ENCODE peak calls at places on chromosomes 5 and 9, in ten cellular contexts. N is glutamatergic neuron, O is foreskin fibroblast, P is kidney, B is nephron progenitor cell, D is mucosa of descending colon, X is lower lobe of right lung, R is transverse colon, J is GM12865, K is HL-60. F is an unnamed sample.

GRCh38 chr5:143737073-143737472 is 74.9 kb upstream of the HMHB1 start:
- DNase-seq in O (no peak), J (no peak), N (no peak), K (no peak), D (no peak), B (no peak), X (no peak), R (no peak), P (no peak), F (no peak)

GRCh38 chr9:108394726-108395125 is 461.1 kb downstream of the ACTL7B start:
- DNase-seq in J (no peak), P (no peak), X (no peak), K (no peak), D (no peak), B (no peak), O (no peak), N (no peak), R (no peak), F (no peak)

GRCh38 chr9:136121801-136122200 is 3.1 kb upstream of the TMEM250 start:
- DNase-seq in N (no peak), R (no peak), P (no peak), D (no peak), K (no peak), J (no peak), O (no peak), B (no peak), X (no peak), F (no peak)

GRCh38 chr9:98692392-98692791 is 16.3 kb downstream of the GABBR2 start:
- DNase-seq in D (no peak), J (no peak), K (no peak), N (no peak), P (no peak), R (no peak), X (no peak), O (no peak), B (no peak), F (no peak)

GRCh38 chr9:33331411-33331891 is 41.1 kb downstream of the NFX1 start:
- DNase-seq in N (no peak), B (no peak), R (no peak), K (no peak), D (no peak), X (no peak), O (peak), J (no peak), P (no peak), F (no peak)

GRCh38 chr5:97383996-97384395 is 200.9 kb upstream of the RIOK2 start:
- DNase-seq in O (peak), R (no peak), D (no peak), J (no peak), X (no peak), N (no peak), K (no peak), B (no peak), P (no peak), F (no peak)

GRCh38 chr5:763397-763796 is 21.1 kb downstream of the ZDHHC11B start:
- DNase-seq in R (no peak), B (no peak), J (no peak), O (no peak), K (no peak), N (no peak), D (no peak), X (no peak), P (peak), F (no peak)

GRCh38 chr9:79166005-79166404 is 405.8 kb upstream of the TLE4 start:
- DNase-seq in B (no peak), K (no peak), N (no peak), J (no peak), O (peak), D (no peak), R (no peak), P (no peak), X (no peak), F (no peak)

GRCh38 chr5:54643679-54644078 is 126.1 kb downstream of the SNX18 start:
- DNase-seq in P (no peak), O (peak), X (no peak), R (no peak), D (no peak), J (no peak), B (no peak), K (no peak), N (no peak), F (no peak)

GRCh38 chr5:74336286-74336685 is 304.2 kb downstream of the ENC1 start:
- DNase-seq in R (no peak), D (no peak), B (peak), X (no peak), N (peak), K (no peak), P (no peak), O (peak), J (no peak), F (no peak)

GRCh38 chr9:16290169-16290568 is 580.3 kb downstream of the BNC2 start:
- DNase-seq in N (no peak), K (no peak), P (no peak), X (no peak), J (peak), B (no peak), D (no peak), R (no peak), O (no peak), F (no peak)

GRCh38 chr9:124259273-124260078 is 1.7 kb downstream of the NEK6 start:
- DNase-seq in D (peak), B (no peak), J (no peak), N (no peak), R (peak), O (peak), P (peak), K (no peak), X (peak), F (peak)

GRCh38 chr9:33374634-33375237 is 27.6 kb downstream of the AQP7 start:
- DNase-seq in O (peak), X (peak), P (no peak), B (peak), J (peak), D (peak), K (peak), R (peak), N (peak), F (no peak)

GRCh38 chr5:148474025-148474511 is 90.3 kb downstream of the FBXO38 start:
- DNase-seq in D (no peak), P (no peak), B (no peak), O (peak), K (no peak), N (no peak), R (no peak), X (no peak), J (no peak), F (no peak)

GRCh38 chr5:117357886-117358285 is 783.3 kb upstream of the SEMA6A start:
- DNase-seq in X (no peak), O (no peak), R (no peak), J (no peak), K (no peak), D (no peak), N (no peak), B (no peak), P (no peak), F (no peak)

GRCh38 chr9:116543731-116544400 is 143.2 kb upstream of the TRIM32 start:
- DNase-seq in N (no peak), R (no peak), D (no peak), O (peak), J (no peak), X (no peak), P (no peak), K (no peak), B (no peak), F (no peak)

GRCh38 chr5:39947657-39948056 is 522.9 kb upstream of the DAB2 start:
- DNase-seq in J (no peak), P (no peak), D (no peak), N (no peak), X (no peak), B (no peak), O (no peak), K (no peak), R (no peak), F (no peak)

GRCh38 chr9:95096381-95096780 is 221.1 kb downstream of the FANCC start:
- DNase-seq in P (peak), K (no peak), X (peak), B (no peak), O (no peak), R (no peak), D (no peak), J (no peak), N (no peak), F (no peak)

GRCh38 chr5:50963647-50964584 is 297.5 kb downstream of the PARP8 start:
- DNase-seq in N (peak), D (no peak), K (no peak), X (no peak), B (peak), R (no peak), J (no peak), O (peak), P (no peak), F (no peak)

GRCh38 chr9:117276444-117276843 is 138.4 kb downstream of the ASTN2 start:
- DNase-seq in O (no peak), N (no peak), P (no peak), K (no peak), J (no peak), D (no peak), B (no peak), R (no peak), X (no peak), F (no peak)

GRCh38 chr9:21690561-21690960 is 111.9 kb upstream of the MTAP start:
- DNase-seq in D (no peak), K (no peak), X (no peak), R (no peak), O (peak), N (no peak), B (no peak), J (no peak), P (no peak), F (no peak)

GRCh38 chr5:78648359-78649219 is at the start of gene LHFPL2:
- DNase-seq in J (peak), D (peak), B (peak), X (peak), R (peak), K (no peak), N (peak), O (peak), P (peak), F (peak)

GRCh38 chr9:21919377-21920362 is 74.5 kb downstream of the CDKN2A start:
- DNase-seq in K (no peak), N (no peak), D (peak), R (no peak), B (no peak), J (peak), P (no peak), X (no peak), O (peak), F (no peak)

GRCh38 chr9:38126730-38127129 is 57.7 kb upstream of the SHB start:
- DNase-seq in B (no peak), R (no peak), P (no peak), X (no peak), D (no peak), O (no peak), K (no peak), J (no peak), N (no peak), F (no peak)

GRCh38 chr9:108225371-108225905 is 630.3 kb downstream of the ACTL7B start:
- DNase-seq in D (no peak), R (no peak), B (no peak), J (no peak), O (peak), N (no peak), P (no peak), K (no peak), X (no peak), F (no peak)

GRCh38 chr5:100761192-100761591 is 141.9 kb downstream of the ST8SIA4 start:
- DNase-seq in R (no peak), B (no peak), K (no peak), P (no peak), X (no peak), D (no peak), O (no peak), J (no peak), N (no peak), F (no peak)

GRCh38 chr5:99020698-99021048 is 91.9 kb upstream of the CHD1 start:
- DNase-seq in R (no peak), K (no peak), P (no peak), D (peak), J (no peak), O (peak), N (no peak), X (no peak), B (no peak), F (no peak)

GRCh38 chr9:127444921-127445850 is 6.0 kb downstream of the RPL12 start:
- DNase-seq in J (peak), R (no peak), X (no peak), K (no peak), P (peak), D (no peak), B (no peak), N (no peak), O (peak), F (no peak)

GRCh38 chr5:146514575-146514974 is 1.4 kb downstream of the GPR151 start:
- DNase-seq in J (no peak), O (no peak), R (no peak), N (no peak), K (no peak), X (no peak), P (no peak), B (no peak), D (no peak), F (no peak)

GRCh38 chr5:72166070-72166979 is 59.0 kb downstream of the MAP1B start:
- DNase-seq in X (no peak), R (no peak), D (no peak), N (no peak), B (no peak), J (no peak), P (peak), O (peak), K (no peak), F (peak)

GRCh38 chr9:92952861-92953620 is 5.7 kb downstream of the FGD3 start:
- DNase-seq in D (no peak), X (no peak), K (no peak), R (no peak), O (no peak), J (no peak), P (no peak), B (no peak), N (no peak), F (no peak)

GRCh38 chr9:93256878-93257807 is 73.2 kb downstream of the WNK2 start:
- DNase-seq in P (peak), N (peak), X (peak), K (no peak), O (no peak), D (no peak), R (peak), J (no peak), B (no peak), F (peak)

GRCh38 chr5:139131062-139131856 is 66.9 kb downstream of the SIL1 start:
- DNase-seq in R (peak), P (peak), D (no peak), B (no peak), X (no peak), N (peak), K (no peak), O (peak), J (no peak), F (no peak)

GRCh38 chr5:133635051-133635450 is 22.7 kb upstream of the FSTL4 start:
- DNase-seq in O (peak), B (no peak), X (no peak), R (no peak), N (no peak), K (no peak), J (no peak), P (no peak), D (no peak), F (no peak)

GRCh38 chr5:16935271-16936149 is 578 bp downstream of the MYO10 start:
- DNase-seq in R (peak), P (peak), N (peak), O (peak), K (no peak), B (peak), J (peak), D (peak), X (peak), F (peak)

GRCh38 chr5:66807743-66808142 is 211.6 kb downstream of the MAST4 start:
- DNase-seq in B (no peak), P (no peak), R (peak), D (peak), K (no peak), N (no peak), O (peak), J (no peak), X (no peak), F (no peak)

DNA sequence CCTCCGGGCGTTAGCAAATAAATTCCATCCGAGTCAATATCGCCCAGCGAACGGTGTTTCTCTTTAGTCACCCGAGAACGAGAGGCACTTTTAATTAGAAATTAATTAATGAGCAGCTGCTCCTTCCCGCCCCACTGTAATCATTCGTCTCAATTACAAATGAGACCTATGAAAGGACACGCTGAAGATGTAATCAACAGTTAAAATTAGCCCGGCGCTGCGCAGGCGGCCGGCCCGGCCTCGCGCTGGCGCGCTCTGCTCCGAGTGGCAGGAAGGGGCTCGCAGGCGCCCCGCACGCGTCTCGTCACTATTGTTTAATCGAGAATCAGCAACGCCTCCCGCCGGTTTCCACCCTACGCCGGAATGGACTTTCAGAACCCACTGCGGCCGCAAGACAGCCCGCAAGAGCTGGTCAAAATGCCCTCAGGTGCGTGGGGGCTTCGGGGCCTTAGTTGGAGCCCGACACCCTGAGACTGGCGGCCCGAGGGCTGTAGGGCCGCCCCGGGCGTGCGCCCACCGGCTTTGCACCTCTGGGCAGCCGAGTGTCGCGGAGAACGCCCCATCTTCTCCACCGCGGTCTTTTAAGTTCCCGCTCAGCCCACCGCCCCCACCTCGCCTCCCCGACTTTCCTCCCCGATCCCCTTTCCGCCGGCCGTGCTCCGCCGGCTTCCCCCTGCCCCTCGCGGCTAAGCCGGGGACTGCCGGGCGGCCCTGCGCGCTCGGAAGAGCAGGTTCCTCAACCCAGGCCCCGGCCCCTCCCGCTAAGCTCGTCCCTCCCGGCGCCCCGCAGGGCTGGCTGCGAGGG is 597 bp upstream of the IRX4 start:
- DNase-seq in J (no peak), R (no peak), P (peak), O (no peak), N (peak), X (peak), D (no peak), B (peak), K (no peak), F (no peak)
- TF ChIP-seq CTCF in J (no peak), R (no peak), P (no peak), O (no peak), N (peak), X (no peak), D (no peak), B (no peak), K (no peak), F (no peak)

DNA sequence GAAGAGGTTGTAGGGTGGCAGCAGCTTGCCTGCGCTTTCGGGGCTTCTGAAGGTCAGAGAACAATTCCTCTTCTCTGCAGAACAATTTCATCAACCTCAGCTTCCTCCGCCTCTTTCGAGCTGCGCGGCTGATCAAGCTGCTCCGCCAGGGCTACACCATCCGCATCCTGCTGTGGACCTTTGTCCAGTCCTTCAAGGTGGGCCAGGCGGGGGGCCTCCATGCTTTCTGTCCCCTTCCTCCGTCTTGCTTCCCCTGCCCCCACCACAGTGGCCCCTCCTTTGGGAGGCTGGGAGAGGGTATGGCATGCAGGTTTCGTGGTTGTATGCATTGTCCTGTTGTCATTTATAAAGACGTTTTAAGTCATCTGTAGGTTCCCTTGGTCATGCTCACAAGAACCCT is 195.8 kb downstream of the CACNA1B start:
- DNase-seq in O (no peak), R (no peak), X (no peak), J (no peak), K (no peak), N (no peak), B (no peak), D (no peak), P (peak), F (peak)
- TF ChIP-seq CTCF in O (no peak), R (no peak), X (no peak), J (no peak), K (no peak), N (no peak), B (no peak), D (no peak), P (no peak), F (no peak)

GRCh38 chr9:121807069-121807917 is 155.9 kb downstream of the DAB2IP start:
- DNase-seq in R (no peak), K (no peak), O (no peak), D (no peak), B (no peak), P (no peak), N (no peak), X (no peak), J (no peak), F (no peak)
- TF ChIP-seq CTCF in R (no peak), K (no peak), O (no peak), D (no peak), B (no peak), P (no peak), N (no peak), X (no peak), J (no peak), F (no peak)

GRCh38 chr5:102154291-102154690 is 141.8 kb downstream of the SLCO4C1 start:
- DNase-seq in D (no peak), O (no peak), B (no peak), J (no peak), K (no peak), P (no peak), N (no peak), X (no peak), R (no peak), F (no peak)

GRCh38 chr5:102152906-102153787 is 142.9 kb downstream of the SLCO4C1 start:
- DNase-seq in J (peak), X (no peak), N (no peak), D (peak), K (no peak), P (no peak), R (no peak), B (peak), O (peak), F (no peak)
- TF ChIP-seq CTCF in J (peak), X (peak), N (peak), D (no peak), K (peak), P (peak), R (peak), B (peak), O (no peak), F (no peak)

GRCh38 chr5:56950626-56951130 is 1.2 kb downstream of the MIER3 start:
- DNase-seq in R (peak), K (no peak), X (peak), N (peak), O (peak), P (peak), D (peak), J (peak), B (peak), F (peak)
- TF ChIP-seq CTCF in R (no peak), K (no peak), X (no peak), N (no peak), O (no peak), P (no peak), D (no peak), J (no peak), B (no peak), F (no peak)

GRCh38 chr5:125109293-125109692 is 362.9 kb upstream of the ZNF608 start:
- DNase-seq in O (no peak), P (no peak), K (no peak), N (no peak), D (no peak), J (no peak), X (no peak), R (no peak), B (no peak), F (no peak)
- TF ChIP-seq CTCF in O (no peak), P (no peak), K (no peak), N (no peak), D (no peak), J (no peak), X (no peak), R (no peak), B (no peak), F (no peak)

GRCh38 chr9:83708515-83709158 is 879 bp upstream of the UBQLN1 start:
- DNase-seq in D (peak), O (peak), J (peak), B (peak), N (peak), X (peak), K (peak), P (peak), R (peak), F (peak)
- TF ChIP-seq CTCF in D (no peak), O (no peak), J (peak), B (no peak), N (no peak), X (peak), K (no peak), P (no peak), R (no peak), F (no peak)

F was measured in Peyer's patch.